ENCODE peak calls at places on chromosomes 5 and 9, in five cellular contexts. One of them, this sample, is unnamed.

GRCh38 chr5:65186646-65187227 is 295.0 kb downstream of the ADAMTS6 start:
- DNase-seq in PC-3: no peak
- DNase-seq in left ventricle myocardium inferior: no peak
- DNase-seq in cardiac fibroblast: no peak
- DNase-seq in A549: no peak
- DNase-seq in this sample: no peak

GRCh38 chr5:151496041-151496484 is 48.7 kb downstream of the SLC36A1 start:
- DNase-seq in left ventricle myocardium inferior: no peak
- DNase-seq in cardiac fibroblast: peak
- DNase-seq in A549: no peak
- DNase-seq in PC-3: no peak
- DNase-seq in this sample: no peak

GRCh38 chr5:141780240-141780951 is 97.8 kb downstream of the PCDH1 start:
- DNase-seq in A549: no peak
- DNase-seq in left ventricle myocardium inferior: no peak
- DNase-seq in cardiac fibroblast: no peak
- DNase-seq in PC-3: no peak
- DNase-seq in this sample: no peak

GRCh38 chr9:79565245-79565644 is 6.5 kb upstream of the TLE4 start:
- DNase-seq in PC-3: peak
- DNase-seq in cardiac fibroblast: no peak
- DNase-seq in left ventricle myocardium inferior: no peak
- DNase-seq in A549: no peak
- DNase-seq in this sample: no peak

GRCh38 chr9:108049671-108050494 is 560.3 kb upstream of the KLF4 start:
- DNase-seq in left ventricle myocardium inferior: no peak
- DNase-seq in cardiac fibroblast: no peak
- DNase-seq in A549: no peak
- DNase-seq in PC-3: no peak
- DNase-seq in this sample: no peak

GRCh38 chr5:104412649-104413240 is 850.2 kb upstream of the NUDT12 start:
- DNase-seq in A549: peak
- DNase-seq in PC-3: peak
- DNase-seq in cardiac fibroblast: peak
- DNase-seq in left ventricle myocardium inferior: no peak
- DNase-seq in this sample: peak

GRCh38 chr9:94199776-94200175 is 59.3 kb upstream of the ZNF169 start:
- DNase-seq in PC-3: no peak
- DNase-seq in A549: no peak
- DNase-seq in left ventricle myocardium inferior: no peak
- DNase-seq in cardiac fibroblast: no peak
- DNase-seq in this sample: no peak

GRCh38 chr5:172733179-172733973 is 37.6 kb downstream of the DUSP1 start:
- DNase-seq in cardiac fibroblast: peak
- DNase-seq in A549: no peak
- DNase-seq in left ventricle myocardium inferior: peak
- DNase-seq in PC-3: no peak
- DNase-seq in this sample: peak

GRCh38 chr5:139443766-139444473 is 4.6 kb upstream of the DNAJC18 start:
- DNase-seq in left ventricle myocardium inferior: no peak
- DNase-seq in PC-3: peak
- DNase-seq in cardiac fibroblast: peak
- DNase-seq in A549: no peak
- DNase-seq in this sample: peak

GRCh38 chr9:94918038-94918753 is 191.7 kb downstream of the AOPEP start:
- DNase-seq in PC-3: no peak
- DNase-seq in A549: no peak
- DNase-seq in cardiac fibroblast: no peak
- DNase-seq in left ventricle myocardium inferior: no peak
- DNase-seq in this sample: no peak

GRCh38 chr9:92010705-92011536 is 60.9 kb upstream of the ROR2 start:
- DNase-seq in cardiac fibroblast: no peak
- DNase-seq in A549: no peak
- DNase-seq in left ventricle myocardium inferior: no peak
- DNase-seq in PC-3: no peak
- DNase-seq in this sample: peak

GRCh38 chr9:137012694-137013570 is 15.1 kb downstream of the ABCA2 start:
- DNase-seq in PC-3: no peak
- DNase-seq in left ventricle myocardium inferior: no peak
- DNase-seq in cardiac fibroblast: no peak
- DNase-seq in A549: no peak
- DNase-seq in this sample: no peak

GRCh38 chr5:59587489-59588337 is 305.8 kb downstream of the PDE4D start:
- DNase-seq in PC-3: peak
- DNase-seq in cardiac fibroblast: peak
- DNase-seq in left ventricle myocardium inferior: peak
- DNase-seq in A549: peak
- DNase-seq in this sample: peak

GRCh38 chr9:107386396-107386795 is 103.2 kb downstream of the KLF4 start:
- DNase-seq in A549: no peak
- DNase-seq in left ventricle myocardium inferior: peak
- DNase-seq in PC-3: no peak
- DNase-seq in cardiac fibroblast: no peak
- DNase-seq in this sample: no peak

GRCh38 chr5:140480310-140481014 is 67.0 kb upstream of the EIF4EBP3 start:
- DNase-seq in A549: no peak
- DNase-seq in PC-3: no peak
- DNase-seq in left ventricle myocardium inferior: no peak
- DNase-seq in cardiac fibroblast: peak
- DNase-seq in this sample: peak

GRCh38 chr9:92512622-92513021 is 23.2 kb downstream of the ECM2 start:
- DNase-seq in A549: no peak
- DNase-seq in left ventricle myocardium inferior: no peak
- DNase-seq in cardiac fibroblast: no peak
- DNase-seq in PC-3: no peak
- DNase-seq in this sample: no peak

GRCh38 chr9:124894741-124895170 is 32.8 kb downstream of the ARPC5L start:
- DNase-seq in A549: no peak
- DNase-seq in PC-3: peak
- DNase-seq in cardiac fibroblast: peak
- DNase-seq in left ventricle myocardium inferior: no peak
- DNase-seq in this sample: peak

GRCh38 chr5:17316973-17317459 is 99.6 kb downstream of the BASP1 start:
- DNase-seq in left ventricle myocardium inferior: no peak
- DNase-seq in A549: no peak
- DNase-seq in PC-3: peak
- DNase-seq in cardiac fibroblast: peak
- DNase-seq in this sample: peak

GRCh38 chr9:93825348-93826115 is 129.6 kb downstream of the BARX1 start:
- DNase-seq in PC-3: no peak
- DNase-seq in left ventricle myocardium inferior: no peak
- DNase-seq in A549: no peak
- DNase-seq in cardiac fibroblast: no peak
- DNase-seq in this sample: no peak

GRCh38 chr9:134025606-134026541 is 593 bp downstream of the BRD3OS start:
- DNase-seq in left ventricle myocardium inferior: peak
- DNase-seq in PC-3: peak
- DNase-seq in A549: peak
- DNase-seq in cardiac fibroblast: peak
- DNase-seq in this sample: peak

GRCh38 chr5:134127988-134128647 is 13.6 kb downstream of the TCF7 start:
- DNase-seq in PC-3: no peak
- DNase-seq in left ventricle myocardium inferior: no peak
- DNase-seq in A549: no peak
- DNase-seq in cardiac fibroblast: no peak
- DNase-seq in this sample: no peak

GRCh38 chr9:83019246-83019645 is 43.7 kb downstream of the RASEF start:
- DNase-seq in left ventricle myocardium inferior: no peak
- DNase-seq in PC-3: no peak
- DNase-seq in cardiac fibroblast: no peak
- DNase-seq in A549: no peak
- DNase-seq in this sample: no peak

GRCh38 chr9:115379719-115380118 is 261.8 kb upstream of the TNC start:
- DNase-seq in PC-3: no peak
- DNase-seq in cardiac fibroblast: no peak
- DNase-seq in left ventricle myocardium inferior: no peak
- DNase-seq in A549: no peak
- DNase-seq in this sample: no peak

GRCh38 chr5:134413046-134413445 is 1.4 kb upstream of the CDKN2AIPNL start:
- DNase-seq in A549: no peak
- DNase-seq in PC-3: no peak
- DNase-seq in left ventricle myocardium inferior: no peak
- DNase-seq in cardiac fibroblast: no peak
- DNase-seq in this sample: no peak

GRCh38 chr5:174288436-174288835 is 242.9 kb downstream of the NSG2 start:
- DNase-seq in left ventricle myocardium inferior: no peak
- DNase-seq in cardiac fibroblast: no peak
- DNase-seq in A549: no peak
- DNase-seq in PC-3: no peak
- DNase-seq in this sample: no peak

GRCh38 chr5:11387382-11387781 is 516.9 kb downstream of the CTNND2 start:
- DNase-seq in A549: no peak
- DNase-seq in left ventricle myocardium inferior: no peak
- DNase-seq in PC-3: no peak
- DNase-seq in cardiac fibroblast: no peak
- DNase-seq in this sample: no peak

GRCh38 chr5:167820266-167820988 is 471.0 kb upstream of the WWC1 start:
- DNase-seq in PC-3: no peak
- DNase-seq in A549: no peak
- DNase-seq in left ventricle myocardium inferior: no peak
- DNase-seq in cardiac fibroblast: no peak
- DNase-seq in this sample: no peak

GRCh38 chr5:912356-913091 is 19.8 kb downstream of the TRIP13 start:
- DNase-seq in left ventricle myocardium inferior: no peak
- DNase-seq in A549: peak
- DNase-seq in PC-3: peak
- DNase-seq in cardiac fibroblast: peak
- DNase-seq in this sample: peak

GRCh38 chr5:111829701-111830100 is 72.7 kb upstream of the NREP start:
- DNase-seq in A549: no peak
- DNase-seq in PC-3: peak
- DNase-seq in cardiac fibroblast: peak
- DNase-seq in left ventricle myocardium inferior: no peak
- DNase-seq in this sample: no peak

GRCh38 chr5:140192715-140193428 is 17.9 kb downstream of the CYSTM1 start:
- DNase-seq in left ventricle myocardium inferior: no peak
- DNase-seq in PC-3: no peak
- DNase-seq in A549: no peak
- DNase-seq in cardiac fibroblast: no peak
- DNase-seq in this sample: no peak

GRCh38 chr5:113163328-113163727 is 186.7 kb downstream of the DCP2 start:
- DNase-seq in left ventricle myocardium inferior: no peak
- DNase-seq in PC-3: peak
- DNase-seq in cardiac fibroblast: peak
- DNase-seq in A549: no peak
- DNase-seq in this sample: peak

GRCh38 chr9:114156311-114156657 is 947 bp downstream of the COL27A1 start:
- DNase-seq in PC-3: no peak
- DNase-seq in left ventricle myocardium inferior: no peak
- DNase-seq in A549: no peak
- DNase-seq in cardiac fibroblast: no peak
- DNase-seq in this sample: peak
- H3K4me3 ChIP-seq in PC-3: no peak
- H3K4me3 ChIP-seq in left ventricle myocardium inferior: peak
- H3K4me3 ChIP-seq in A549: peak
- H3K4me3 ChIP-seq in cardiac fibroblast: peak
- H3K4me3 ChIP-seq in this sample: peak

DNA sequence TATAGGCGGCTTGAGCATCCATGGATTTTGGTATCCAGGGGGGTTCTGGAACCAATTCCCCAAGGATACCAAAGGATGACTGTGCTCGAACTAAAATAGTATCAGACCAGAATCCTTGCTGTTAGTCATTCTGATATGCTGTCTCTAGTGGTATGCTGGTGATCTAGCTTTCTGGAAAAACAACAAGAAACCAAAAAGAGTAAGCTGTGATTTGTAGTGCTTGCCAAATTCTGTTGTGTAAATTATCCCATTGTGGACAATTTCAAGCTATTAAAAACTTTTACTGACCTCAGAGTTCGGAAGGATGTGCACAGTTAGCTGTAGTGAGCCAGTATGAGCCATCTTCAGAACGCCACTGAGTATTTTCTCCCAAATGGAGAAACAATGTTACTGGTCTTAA is 99.0 kb upstream of the FBN2 start:
- DNase-seq in A549: no peak
- DNase-seq in PC-3: no peak
- DNase-seq in left ventricle myocardium inferior: no peak
- DNase-seq in cardiac fibroblast: peak
- DNase-seq in this sample: peak
- TF ChIP-seq CTCF in A549: no peak
- TF ChIP-seq CTCF in PC-3: no peak
- TF ChIP-seq CTCF in left ventricle myocardium inferior: no peak
- TF ChIP-seq CTCF in cardiac fibroblast: peak
- TF ChIP-seq CTCF in this sample: no peak

DNA sequence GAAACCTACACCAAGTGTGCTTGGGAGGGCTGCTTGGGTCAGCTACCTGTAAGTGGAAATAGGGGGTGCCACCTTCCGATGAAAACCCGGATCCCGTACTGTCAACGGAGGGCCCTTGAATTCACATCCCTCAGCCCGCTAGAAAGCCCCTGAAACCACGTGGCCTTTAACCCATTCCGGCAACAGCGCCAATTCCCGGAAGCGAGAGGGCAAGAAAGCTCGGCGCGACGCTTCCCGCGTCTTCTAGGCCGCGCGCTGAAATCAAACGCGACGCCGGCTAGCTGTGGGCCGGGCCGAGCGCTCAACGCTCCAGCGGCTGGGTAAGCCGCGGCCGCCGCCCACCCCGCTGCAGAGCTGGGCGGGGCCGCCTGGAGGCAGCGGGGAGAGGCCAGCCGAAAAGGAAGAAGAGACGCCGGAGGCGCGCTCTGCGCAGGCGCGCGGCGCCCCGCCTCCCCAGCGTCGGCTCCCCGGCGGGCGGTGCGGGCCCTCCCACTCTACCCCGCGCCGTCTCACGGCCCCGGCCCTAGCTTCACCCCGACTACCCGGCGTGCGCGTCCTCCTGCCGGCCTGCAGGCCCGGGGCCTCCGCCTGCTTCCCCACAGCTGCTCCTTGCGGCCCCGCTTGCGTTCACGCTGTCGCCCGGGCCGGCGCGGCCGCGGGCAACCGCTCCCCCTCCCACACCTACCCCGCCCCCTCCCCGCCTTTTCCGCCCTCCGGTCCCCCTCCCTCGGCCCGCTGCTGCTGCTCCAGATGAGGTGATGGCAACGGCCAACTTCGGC is at the start of gene KIF2A:
- DNase-seq in cardiac fibroblast: peak
- DNase-seq in PC-3: peak
- DNase-seq in left ventricle myocardium inferior: peak
- DNase-seq in A549: peak
- DNase-seq in this sample: peak
- H3K4me3 ChIP-seq in cardiac fibroblast: peak
- H3K4me3 ChIP-seq in PC-3: peak
- H3K4me3 ChIP-seq in left ventricle myocardium inferior: peak
- H3K4me3 ChIP-seq in A549: peak
- H3K4me3 ChIP-seq in this sample: peak

DNA sequence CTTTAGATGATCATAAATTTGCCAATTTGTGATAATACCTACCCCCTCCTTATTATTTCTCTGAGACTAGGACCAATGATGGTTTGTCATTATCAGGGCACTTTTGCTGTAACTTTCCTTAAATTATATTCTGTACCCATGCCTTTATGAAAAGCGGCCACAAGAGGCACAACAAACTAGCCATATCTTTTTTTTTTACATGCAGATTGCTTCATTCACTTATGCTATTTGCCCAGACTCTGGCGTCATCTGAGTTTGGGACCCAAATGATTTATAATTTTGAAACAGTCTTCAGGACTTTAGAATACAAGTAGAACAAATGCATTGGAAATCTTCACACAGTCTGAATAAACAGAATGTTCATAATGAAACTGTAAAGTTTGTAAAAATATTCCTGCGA is 408.1 kb downstream of the MAT2B start:
- DNase-seq in PC-3: no peak
- DNase-seq in cardiac fibroblast: peak
- DNase-seq in A549: no peak
- DNase-seq in left ventricle myocardium inferior: no peak
- DNase-seq in this sample: peak
- TF ChIP-seq CTCF in PC-3: peak
- TF ChIP-seq CTCF in cardiac fibroblast: peak
- TF ChIP-seq CTCF in A549: no peak
- TF ChIP-seq CTCF in left ventricle myocardium inferior: no peak
- TF ChIP-seq CTCF in this sample: no peak